ENCODE peak calls at places on chromosomes 7 and 10, in eight cellular contexts. One of them, this sample, is unnamed.

GRCh38 chr10:2994562-2994961 is 72.8 kb upstream of the PFKP start:
- DNase-seq in hepatocyte: no peak
- DNase-seq in lower lobe of right lung: no peak
- DNase-seq in lung: no peak
- DNase-seq in A549: no peak
- DNase-seq in uterus: no peak
- DNase-seq in HFFc6: no peak
- DNase-seq in DND-41: no peak
- DNase-seq in this sample: no peak

GRCh38 chr7:133829336-133829897 is 297.7 kb upstream of the LRGUK start:
- DNase-seq in lower lobe of right lung: no peak
- DNase-seq in uterus: no peak
- DNase-seq in lung: no peak
- DNase-seq in DND-41: no peak
- DNase-seq in A549: no peak
- DNase-seq in HFFc6: peak; percentile 21
- DNase-seq in hepatocyte: no peak
- DNase-seq in this sample: no peak

GRCh38 chr10:634256-634655 is 55.2 kb downstream of the DIP2C start:
- DNase-seq in HFFc6: no peak
- DNase-seq in lung: no peak
- DNase-seq in A549: no peak
- DNase-seq in DND-41: no peak
- DNase-seq in lower lobe of right lung: no peak
- DNase-seq in hepatocyte: no peak
- DNase-seq in uterus: no peak
- DNase-seq in this sample: no peak

GRCh38 chr10:85642421-85643170 is 724.0 kb downstream of the GRID1 start:
- DNase-seq in DND-41: no peak
- DNase-seq in A549: peak; percentile 96
- DNase-seq in uterus: no peak
- DNase-seq in lung: no peak
- DNase-seq in lower lobe of right lung: no peak
- DNase-seq in HFFc6: peak; percentile 45
- DNase-seq in hepatocyte: peak; percentile 63
- DNase-seq in this sample: peak; percentile 52

GRCh38 chr7:113099284-113099919 is 12.8 kb upstream of the GPR85 start:
- DNase-seq in uterus: no peak
- DNase-seq in lung: no peak
- DNase-seq in A549: no peak
- DNase-seq in lower lobe of right lung: no peak
- DNase-seq in DND-41: no peak
- DNase-seq in hepatocyte: no peak
- DNase-seq in HFFc6: no peak
- DNase-seq in this sample: no peak

GRCh38 chr10:24721254-24722106 is 2.2 kb downstream of the ARHGAP21 start:
- DNase-seq in hepatocyte: peak; percentile 47
- DNase-seq in uterus: peak; percentile 24
- DNase-seq in DND-41: peak; percentile 14
- DNase-seq in lung: peak; percentile 38
- DNase-seq in A549: peak; percentile 45
- DNase-seq in lower lobe of right lung: peak; percentile 56
- DNase-seq in HFFc6: no peak
- DNase-seq in this sample: peak; percentile 88

GRCh38 chr7:76129836-76130235 is 71.9 kb upstream of the SRRM3 start:
- DNase-seq in DND-41: no peak
- DNase-seq in lung: no peak
- DNase-seq in lower lobe of right lung: no peak
- DNase-seq in hepatocyte: no peak
- DNase-seq in HFFc6: no peak
- DNase-seq in uterus: no peak
- DNase-seq in A549: no peak
- DNase-seq in this sample: no peak

GRCh38 chr7:133207687-133208086 is 45.2 kb upstream of the EXOC4 start:
- DNase-seq in DND-41: no peak
- DNase-seq in uterus: no peak
- DNase-seq in A549: peak; percentile 40
- DNase-seq in lung: no peak
- DNase-seq in hepatocyte: peak; percentile 29
- DNase-seq in lower lobe of right lung: no peak
- DNase-seq in HFFc6: no peak
- DNase-seq in this sample: no peak

GRCh38 chr7:150964593-150965111 is 13.5 kb downstream of the KCNH2 start:
- DNase-seq in A549: no peak
- DNase-seq in uterus: no peak
- DNase-seq in DND-41: no peak
- DNase-seq in lower lobe of right lung: no peak
- DNase-seq in lung: no peak
- DNase-seq in HFFc6: no peak
- DNase-seq in hepatocyte: no peak
- DNase-seq in this sample: no peak

GRCh38 chr10:103854687-103855423 is 521 bp downstream of the SH3PXD2A start:
- DNase-seq in hepatocyte: peak; percentile 56
- DNase-seq in lung: no peak
- DNase-seq in uterus: peak; percentile 65
- DNase-seq in HFFc6: no peak
- DNase-seq in lower lobe of right lung: no peak
- DNase-seq in A549: no peak
- DNase-seq in DND-41: peak; percentile 10
- DNase-seq in this sample: no peak

GRCh38 chr7:67809586-67809985 is 813.0 kb downstream of the TYW1 start:
- DNase-seq in HFFc6: no peak
- DNase-seq in lung: no peak
- DNase-seq in DND-41: no peak
- DNase-seq in lower lobe of right lung: no peak
- DNase-seq in A549: no peak
- DNase-seq in hepatocyte: no peak
- DNase-seq in uterus: no peak
- DNase-seq in this sample: no peak

GRCh38 chr10:52542891-52543290 is 228.8 kb downstream of the DKK1 start:
- DNase-seq in lung: no peak
- DNase-seq in HFFc6: no peak
- DNase-seq in uterus: no peak
- DNase-seq in A549: no peak
- DNase-seq in DND-41: no peak
- DNase-seq in hepatocyte: no peak
- DNase-seq in lower lobe of right lung: no peak
- DNase-seq in this sample: no peak

GRCh38 chr7:114084381-114085312 is 165.8 kb upstream of the PPP1R3A start:
- DNase-seq in hepatocyte: peak; percentile 62
- DNase-seq in DND-41: no peak
- DNase-seq in uterus: peak; percentile 44
- DNase-seq in A549: no peak
- DNase-seq in HFFc6: no peak
- DNase-seq in lung: peak; percentile 47
- DNase-seq in lower lobe of right lung: peak; percentile 60
- DNase-seq in this sample: no peak

GRCh38 chr10:96683065-96683464 is 37.2 kb downstream of the PIK3AP1 start:
- DNase-seq in lung: no peak
- DNase-seq in hepatocyte: no peak
- DNase-seq in uterus: no peak
- DNase-seq in lower lobe of right lung: no peak
- DNase-seq in HFFc6: peak; percentile 85
- DNase-seq in A549: no peak
- DNase-seq in DND-41: no peak
- DNase-seq in this sample: no peak

GRCh38 chr7:105304040-105304895 is 84.5 kb downstream of the SRPK2 start:
- DNase-seq in lung: no peak
- DNase-seq in uterus: no peak
- DNase-seq in lower lobe of right lung: no peak
- DNase-seq in A549: peak; percentile 11
- DNase-seq in hepatocyte: no peak
- DNase-seq in DND-41: no peak
- DNase-seq in HFFc6: peak; percentile 34
- DNase-seq in this sample: no peak

GRCh38 chr10:86711957-86712708 is 43.8 kb downstream of the LDB3 start:
- DNase-seq in lung: no peak
- DNase-seq in hepatocyte: no peak
- DNase-seq in HFFc6: no peak
- DNase-seq in A549: peak; percentile 53
- DNase-seq in DND-41: no peak
- DNase-seq in lower lobe of right lung: no peak
- DNase-seq in uterus: peak; percentile 57
- DNase-seq in this sample: no peak

GRCh38 chr10:120508393-120508792 is 51.4 kb downstream of the PLPP4 start:
- DNase-seq in A549: peak; percentile 13
- DNase-seq in lung: no peak
- DNase-seq in lower lobe of right lung: no peak
- DNase-seq in hepatocyte: no peak
- DNase-seq in uterus: no peak
- DNase-seq in HFFc6: peak; percentile 79
- DNase-seq in DND-41: peak; percentile 51
- DNase-seq in this sample: no peak

GRCh38 chr7:13835442-13835841 is 154.0 kb downstream of the ETV1 start:
- DNase-seq in DND-41: no peak
- DNase-seq in uterus: no peak
- DNase-seq in HFFc6: no peak
- DNase-seq in A549: no peak
- DNase-seq in lower lobe of right lung: no peak
- DNase-seq in lung: no peak
- DNase-seq in hepatocyte: no peak
- DNase-seq in this sample: no peak

GRCh38 chr10:121994429-121994881 is 5.5 kb downstream of the TACC2 start:
- DNase-seq in HFFc6: no peak
- DNase-seq in lower lobe of right lung: no peak
- DNase-seq in DND-41: no peak
- DNase-seq in A549: no peak
- DNase-seq in uterus: peak; percentile 31
- DNase-seq in hepatocyte: peak; percentile 63
- DNase-seq in lung: no peak
- DNase-seq in this sample: no peak

GRCh38 chr10:31528834-31529233 is 209.8 kb downstream of the ZEB1 start:
- DNase-seq in lung: no peak
- DNase-seq in A549: no peak
- DNase-seq in DND-41: no peak
- DNase-seq in hepatocyte: no peak
- DNase-seq in lower lobe of right lung: no peak
- DNase-seq in uterus: no peak
- DNase-seq in HFFc6: no peak
- DNase-seq in this sample: no peak

GRCh38 chr10:95208702-95209391 is 14.8 kb downstream of the ACSM6 start:
- DNase-seq in HFFc6: no peak
- DNase-seq in lung: no peak
- DNase-seq in lower lobe of right lung: no peak
- DNase-seq in A549: no peak
- DNase-seq in hepatocyte: no peak
- DNase-seq in DND-41: no peak
- DNase-seq in uterus: no peak
- DNase-seq in this sample: no peak
- TF ChIP-seq CTCF in HFFc6: peak; percentile 64
- TF ChIP-seq CTCF in lung: no peak
- TF ChIP-seq CTCF in lower lobe of right lung: peak; percentile 31
- TF ChIP-seq CTCF in A549: peak; percentile 79
- TF ChIP-seq CTCF in hepatocyte: peak; percentile 42
- TF ChIP-seq CTCF in DND-41: no peak
- TF ChIP-seq CTCF in uterus: no peak
- TF ChIP-seq CTCF in this sample: no peak

GRCh38 chr10:119028900-119029612 is 458 bp upstream of the NANOS1 start:
- DNase-seq in DND-41: peak; percentile 97
- DNase-seq in uterus: peak; percentile 87
- DNase-seq in lung: peak; percentile 86
- DNase-seq in HFFc6: peak; percentile 68
- DNase-seq in lower lobe of right lung: peak; percentile 88
- DNase-seq in A549: peak; percentile 88
- DNase-seq in hepatocyte: peak; percentile 93
- DNase-seq in this sample: no peak
- TF ChIP-seq CTCF in DND-41: peak; percentile 48
- TF ChIP-seq CTCF in uterus: peak; percentile 31
- TF ChIP-seq CTCF in lung: no peak
- TF ChIP-seq CTCF in HFFc6: peak; percentile 54
- TF ChIP-seq CTCF in lower lobe of right lung: no peak
- TF ChIP-seq CTCF in A549: no peak
- TF ChIP-seq CTCF in hepatocyte: peak; percentile 9
- TF ChIP-seq CTCF in this sample: no peak

GRCh38 chr7:42128703-42129102 is 108.3 kb downstream of the GLI3 start:
- DNase-seq in HFFc6: no peak
- DNase-seq in A549: peak; percentile 9
- DNase-seq in uterus: no peak
- DNase-seq in lung: no peak
- DNase-seq in DND-41: peak; percentile 43
- DNase-seq in lower lobe of right lung: no peak
- DNase-seq in hepatocyte: no peak
- DNase-seq in this sample: peak; percentile 52
- TF ChIP-seq CTCF in HFFc6: peak; percentile 37
- TF ChIP-seq CTCF in A549: no peak
- TF ChIP-seq CTCF in uterus: no peak
- TF ChIP-seq CTCF in lung: no peak
- TF ChIP-seq CTCF in DND-41: peak; percentile 63
- TF ChIP-seq CTCF in lower lobe of right lung: no peak
- TF ChIP-seq CTCF in hepatocyte: peak; percentile 9
- TF ChIP-seq CTCF in this sample: no peak

GRCh38 chr7:53743697-53744096 is 708.3 kb downstream of the POM121L12 start:
- DNase-seq in DND-41: no peak
- DNase-seq in lower lobe of right lung: no peak
- DNase-seq in A549: no peak
- DNase-seq in lung: no peak
- DNase-seq in HFFc6: no peak
- DNase-seq in uterus: no peak
- DNase-seq in hepatocyte: no peak
- DNase-seq in this sample: no peak

GRCh38 chr7:53740971-53741370 is 705.5 kb downstream of the POM121L12 start:
- DNase-seq in lung: no peak
- DNase-seq in lower lobe of right lung: no peak
- DNase-seq in hepatocyte: no peak
- DNase-seq in DND-41: no peak
- DNase-seq in uterus: no peak
- DNase-seq in A549: no peak
- DNase-seq in HFFc6: no peak
- DNase-seq in this sample: no peak

DNA sequence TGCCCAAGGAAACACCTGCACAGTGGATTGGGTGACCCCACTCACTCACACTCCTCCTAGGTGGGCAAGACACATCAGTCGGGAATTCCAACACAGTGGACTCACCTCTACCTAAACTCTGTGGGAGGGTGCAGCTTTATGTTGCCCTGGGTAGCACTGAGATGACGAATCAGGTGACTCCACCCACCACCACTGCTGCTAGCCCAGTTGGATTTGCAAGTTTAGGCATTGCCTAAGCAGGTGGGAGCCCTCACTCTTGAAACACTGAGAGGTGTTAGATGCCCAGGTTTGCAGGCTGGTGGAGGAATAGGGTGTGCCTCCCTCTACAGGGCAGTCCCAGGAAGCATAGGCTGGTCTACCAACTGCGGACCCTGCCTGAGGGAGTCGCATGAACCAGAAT is 708.9 kb downstream of the POM121L12 start:
- DNase-seq in lower lobe of right lung: no peak
- DNase-seq in uterus: no peak
- DNase-seq in DND-41: no peak
- DNase-seq in HFFc6: no peak
- DNase-seq in lung: no peak
- DNase-seq in hepatocyte: no peak
- DNase-seq in A549: no peak
- DNase-seq in this sample: no peak
- TF ChIP-seq CTCF in lower lobe of right lung: no peak
- TF ChIP-seq CTCF in uterus: no peak
- TF ChIP-seq CTCF in DND-41: no peak
- TF ChIP-seq CTCF in HFFc6: no peak
- TF ChIP-seq CTCF in lung: no peak
- TF ChIP-seq CTCF in hepatocyte: no peak
- TF ChIP-seq CTCF in A549: no peak
- TF ChIP-seq CTCF in this sample: no peak

This sample was measured in vagina.